ENCODE peak calls at places on chromosomes 1 and 21, in six cellular contexts. T is HL-60, C is OCI-LY7, H is GM10248, Y is sigmoid colon, W is omental fat pad. Q is an unnamed sample.

GRCh38 chr1:214660900-214661299 is 57.9 kb downstream of the CENPF start:
- DNase-seq in T (no peak), C (no peak), H (no peak), Y (peak), W (no peak), Q (peak)

GRCh38 chr1:75668813-75669212 is 55.7 kb upstream of the ACADM start:
- DNase-seq in T (no peak), C (no peak), H (no peak), Y (no peak), W (no peak), Q (no peak)

GRCh38 chr1:207828485-207829158 is 76.8 kb downstream of the CD46 start:
- DNase-seq in T (peak), C (peak), H (peak), Y (peak), W (no peak), Q (peak)

GRCh38 chr1:33814166-33814565 is 49.7 kb upstream of the HMGB4 start:
- DNase-seq in T (no peak), C (no peak), H (no peak), Y (no peak), W (no peak), Q (no peak)

GRCh38 chr21:46190491-46191131 is 6.4 kb upstream of the SPATC1L start:
- DNase-seq in T (no peak), C (no peak), H (no peak), Y (peak), W (peak), Q (no peak)

GRCh38 chr1:79599257-79599656 is 592.7 kb upstream of the ADGRL4 start:
- DNase-seq in T (no peak), C (no peak), H (no peak), Y (no peak), W (no peak), Q (no peak)

GRCh38 chr1:175363046-175363445 is 170.5 kb upstream of the KIAA0040 start:
- DNase-seq in T (no peak), C (no peak), H (no peak), Y (no peak), W (no peak), Q (no peak)

GRCh38 chr1:225847610-225848009 is 34.6 kb downstream of the TMEM63A start:
- DNase-seq in T (no peak), C (no peak), H (no peak), Y (no peak), W (no peak), Q (no peak)

GRCh38 chr1:68198752-68199151 is 33.6 kb downstream of the WLS start:
- DNase-seq in T (no peak), C (no peak), H (no peak), Y (no peak), W (no peak), Q (no peak)

GRCh38 chr1:234915923-234916675 is 212.5 kb downstream of the TOMM20 start:
- DNase-seq in T (peak), C (peak), H (no peak), Y (peak), W (no peak), Q (no peak)

DNA sequence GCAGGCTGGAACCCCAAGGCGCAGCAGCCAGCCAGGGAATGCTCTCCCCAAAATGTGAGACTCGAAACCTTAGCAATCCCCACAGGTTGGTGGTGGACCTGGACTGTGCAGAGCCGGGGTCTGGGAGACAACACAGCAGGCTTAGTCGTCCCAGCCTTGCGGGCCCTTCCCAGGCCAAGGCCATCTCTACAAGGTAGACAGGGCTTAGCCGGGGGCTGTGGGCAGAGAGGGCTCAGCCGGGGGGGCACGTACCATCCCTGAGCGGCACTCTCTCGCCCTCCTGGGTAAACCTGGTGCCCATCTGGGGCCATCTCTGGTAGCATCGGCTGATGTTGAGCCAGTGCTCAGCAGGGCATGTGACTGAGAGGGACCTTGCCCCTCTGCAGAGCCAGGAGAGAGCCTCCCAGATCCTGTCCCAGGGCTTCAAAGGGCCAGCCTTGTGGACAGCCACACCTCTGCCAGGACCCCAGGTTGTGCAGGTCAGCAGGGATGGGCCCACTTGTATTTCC is 2.2 kb upstream of the ACTRT2 start:
- DNase-seq in T (no peak), C (no peak), H (no peak), Y (peak), W (no peak), Q (no peak)
- TF ChIP-seq CTCF in T (no peak), C (no peak), H (no peak), Y (no peak), W (no peak), Q (no peak)

DNA sequence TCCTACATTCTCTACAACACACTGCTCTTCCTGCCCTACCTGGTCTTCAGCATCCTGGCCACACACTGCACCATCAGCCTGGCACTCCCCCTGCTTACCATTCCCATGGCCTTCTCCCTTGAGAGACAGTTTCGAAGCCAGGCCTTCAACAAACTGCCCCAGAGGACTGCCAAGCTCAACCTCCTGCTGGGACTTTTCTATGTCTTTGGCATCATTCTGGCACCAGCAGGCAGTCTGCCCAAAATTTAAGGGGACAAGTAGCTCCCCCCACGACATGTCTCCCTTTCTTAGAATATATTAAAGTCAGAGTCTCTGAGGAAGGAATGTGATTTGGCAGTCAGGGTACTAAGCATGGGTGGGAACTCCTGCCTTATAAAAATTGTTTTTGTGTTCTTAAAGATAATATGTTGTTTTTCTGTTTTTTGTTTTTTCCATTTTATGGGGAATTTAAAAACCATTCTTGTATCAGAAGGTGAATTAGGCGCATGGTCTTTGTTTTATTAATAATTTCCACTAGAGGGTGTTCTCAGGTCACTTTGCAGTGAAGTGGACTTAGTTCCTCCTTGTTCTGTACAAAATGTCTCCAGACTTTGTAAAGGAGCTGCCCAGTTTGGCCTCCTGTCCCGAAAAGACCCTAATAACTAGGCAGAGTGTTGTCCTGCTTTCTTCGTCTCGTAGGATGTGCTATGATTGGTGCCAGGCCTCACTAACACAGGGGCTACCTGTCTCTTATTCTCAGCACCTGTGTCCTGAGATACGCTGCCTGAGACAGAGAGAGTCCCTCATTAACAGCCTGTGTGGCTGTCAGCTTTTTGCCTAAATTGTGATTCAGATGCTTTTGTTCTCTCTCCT is 13.1 kb downstream of the UBIAD1 start:
- DNase-seq in T (no peak), C (peak), H (no peak), Y (no peak), W (no peak), Q (no peak)
- TF ChIP-seq CTCF in T (no peak), C (peak), H (peak), Y (no peak), W (no peak), Q (peak)

GRCh38 chr1:30762152-30762930 is 4.8 kb upstream of the LAPTM5 start:
- DNase-seq in T (no peak), C (no peak), H (peak), Y (no peak), W (no peak), Q (no peak)

GRCh38 chr1:30764939-30765582 is 7.5 kb upstream of the LAPTM5 start:
- DNase-seq in T (no peak), C (no peak), H (peak), Y (no peak), W (no peak), Q (no peak)

GRCh38 chr1:30762931-30763653 is 5.5 kb upstream of the LAPTM5 start:
- DNase-seq in T (no peak), C (no peak), H (no peak), Y (no peak), W (no peak), Q (no peak)

GRCh38 chr1:30764396-30764795 is 6.8 kb upstream of the LAPTM5 start:
- DNase-seq in T (no peak), C (no peak), H (no peak), Y (no peak), W (no peak), Q (no peak)

DNA sequence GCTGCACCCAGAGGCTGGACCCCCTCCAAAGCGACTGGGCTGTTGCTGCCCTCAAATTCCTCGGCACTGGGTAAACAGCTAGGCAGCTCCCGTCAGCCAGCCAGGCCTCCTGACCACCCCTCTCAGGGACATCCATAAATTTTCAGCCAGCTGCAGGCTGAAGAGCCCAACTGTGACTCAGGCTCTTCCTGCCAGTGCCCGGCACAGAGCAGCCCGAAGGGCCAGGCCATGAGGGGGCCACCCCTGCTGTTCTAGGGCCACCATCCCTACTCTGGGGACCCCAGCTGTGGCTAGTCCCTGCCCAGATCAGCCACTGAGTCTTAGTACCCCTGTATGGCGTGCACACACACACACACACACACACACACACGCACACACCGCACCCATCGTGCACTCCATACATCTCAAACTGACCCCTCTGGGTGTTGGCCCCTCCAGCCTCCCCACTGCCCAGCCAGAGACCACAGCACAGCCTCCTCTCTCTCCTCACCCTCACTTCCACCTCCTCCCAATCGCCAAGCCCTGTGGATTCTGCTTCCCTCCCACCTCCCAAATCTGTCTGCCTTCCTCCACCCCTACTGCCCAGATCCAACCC is 6.2 kb upstream of the LAPTM5 start:
- DNase-seq in T (no peak), C (no peak), H (no peak), Y (peak), W (no peak), Q (no peak)
- TF ChIP-seq CTCF in T (no peak), C (no peak), H (no peak), Y (no peak), W (no peak), Q (no peak)

GRCh38 chr1:97904528-97904927 is 16.3 kb downstream of the DPYD start:
- DNase-seq in T (no peak), C (no peak), H (no peak), Y (no peak), W (no peak), Q (no peak)
- TF ChIP-seq CTCF in T (no peak), C (no peak), H (no peak), Y (no peak), W (no peak), Q (no peak)

GRCh38 chr1:61654067-61654466 is 70.9 kb downstream of the TM2D1 start:
- DNase-seq in T (no peak), C (no peak), H (no peak), Y (no peak), W (no peak), Q (no peak)

GRCh38 chr1:61655453-61655852 is 69.5 kb downstream of the TM2D1 start:
- DNase-seq in T (no peak), C (no peak), H (no peak), Y (no peak), W (no peak), Q (no peak)

DNA sequence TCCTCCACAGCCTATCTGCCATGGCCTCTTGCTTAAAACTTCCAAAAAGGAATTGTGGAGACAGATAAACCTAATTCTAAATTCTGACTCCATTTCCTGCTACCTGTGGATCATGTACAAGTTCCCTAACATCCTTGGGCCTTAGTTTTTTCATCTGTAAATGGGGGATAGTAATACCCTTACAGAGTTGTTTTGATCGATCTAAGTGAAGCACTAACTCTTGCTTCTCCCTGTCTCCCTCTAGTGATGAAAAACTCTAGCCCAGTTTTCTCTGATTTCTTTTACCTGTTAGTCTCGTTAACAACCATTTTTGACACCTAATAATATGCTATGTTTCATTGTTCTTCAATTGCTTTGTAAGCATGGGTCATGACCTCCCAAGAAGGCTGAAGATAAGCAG is 65.9 kb downstream of the TM2D1 start:
- DNase-seq in T (no peak), C (no peak), H (no peak), Y (no peak), W (no peak), Q (no peak)
- TF ChIP-seq CTCF in T (no peak), C (peak), H (no peak), Y (no peak), W (no peak), Q (no peak)

GRCh38 chr1:166121010-166121409 is 45.8 kb downstream of the FAM78B start:
- DNase-seq in T (no peak), C (no peak), H (no peak), Y (no peak), W (no peak), Q (no peak)
- TF ChIP-seq CTCF in T (no peak), C (no peak), H (no peak), Y (no peak), W (no peak), Q (no peak)

GRCh38 chr1:242842094-242842493 is 317.6 kb upstream of the PLD5 start:
- DNase-seq in T (no peak), C (no peak), H (no peak), Y (no peak), W (no peak), Q (no peak)
- TF ChIP-seq CTCF in T (no peak), C (no peak), H (no peak), Y (no peak), W (no peak), Q (no peak)

GRCh38 chr1:55143686-55144085 is 71.5 kb downstream of the USP24 start:
- DNase-seq in T (no peak), C (peak), H (no peak), Y (no peak), W (no peak), Q (no peak)
- TF ChIP-seq CTCF in T (no peak), C (peak), H (no peak), Y (no peak), W (no peak), Q (no peak)

Q was measured in endothelial cell.